ENCODE peak calls at places on chromosomes 12 and 14, in four cellular contexts. One of them, this sample, is unnamed.
A peak's percentile ranks its signal among the peaks of the same experiment; 100 is the strongest.

GRCh38 chr12:39505025-39505424 is 62.1 kb upstream of the KIF21A start:
- DNase-seq in neuronal stem cell: no peak
- DNase-seq in mesenchymal stem cell: no peak
- DNase-seq in H9: no peak
- DNase-seq in this sample: no peak

GRCh38 chr14:42047421-42048045 is 440.9 kb downstream of the LRFN5 start:
- DNase-seq in H9: no peak
- DNase-seq in mesenchymal stem cell: peak; percentile 61
- DNase-seq in neuronal stem cell: no peak
- DNase-seq in this sample: no peak

GRCh38 chr12:50453872-50454271 is 50.9 kb upstream of the DIP2B start:
- DNase-seq in neuronal stem cell: no peak
- DNase-seq in H9: no peak
- DNase-seq in mesenchymal stem cell: no peak
- DNase-seq in this sample: no peak

GRCh38 chr12:531951-532585 is 72.3 kb downstream of the B4GALNT3 start:
- DNase-seq in neuronal stem cell: no peak
- DNase-seq in mesenchymal stem cell: peak; percentile 34
- DNase-seq in H9: no peak
- DNase-seq in this sample: peak; percentile 71

GRCh38 chr14:35506927-35507326 is 27.0 kb upstream of the INSM2 start:
- DNase-seq in mesenchymal stem cell: no peak
- DNase-seq in H9: no peak
- DNase-seq in neuronal stem cell: no peak
- DNase-seq in this sample: peak; percentile 16

GRCh38 chr14:99230271-99231141 is 41.5 kb downstream of the BCL11B start:
- DNase-seq in H9: peak; percentile 74
- DNase-seq in neuronal stem cell: no peak
- DNase-seq in mesenchymal stem cell: no peak
- DNase-seq in this sample: peak; percentile 13

GRCh38 chr14:61872452-61872851 is 110.2 kb downstream of the SNAPC1 start:
- DNase-seq in mesenchymal stem cell: no peak
- DNase-seq in H9: no peak
- DNase-seq in neuronal stem cell: no peak
- DNase-seq in this sample: no peak

GRCh38 chr12:113425960-113426453 is 3.8 kb downstream of the SDSL start:
- DNase-seq in H9: peak; percentile 78
- DNase-seq in neuronal stem cell: no peak
- DNase-seq in mesenchymal stem cell: no peak
- DNase-seq in this sample: no peak

GRCh38 chr14:106207316-106207715 is 680.9 kb downstream of the TMEM121 start:
- DNase-seq in H9: no peak
- DNase-seq in mesenchymal stem cell: no peak
- DNase-seq in neuronal stem cell: no peak
- DNase-seq in this sample: no peak

GRCh38 chr12:94276725-94277124 is 128.3 kb downstream of the PLXNC1 start:
- DNase-seq in mesenchymal stem cell: no peak
- DNase-seq in neuronal stem cell: no peak
- DNase-seq in H9: no peak
- DNase-seq in this sample: no peak

GRCh38 chr12:2851931-2852330 is 4.9 kb downstream of the TEX52 start:
- DNase-seq in neuronal stem cell: no peak
- DNase-seq in H9: no peak
- DNase-seq in mesenchymal stem cell: no peak
- DNase-seq in this sample: no peak

GRCh38 chr14:61365667-61366194 is 44.4 kb downstream of the PRKCH start:
- DNase-seq in H9: no peak
- DNase-seq in mesenchymal stem cell: no peak
- DNase-seq in neuronal stem cell: no peak
- DNase-seq in this sample: peak; percentile 32

GRCh38 chr12:4277856-4278581 is 4.5 kb downstream of the CCND2 start:
- DNase-seq in mesenchymal stem cell: no peak
- DNase-seq in H9: peak; percentile 10
- DNase-seq in neuronal stem cell: no peak
- DNase-seq in this sample: no peak

GRCh38 chr12:88185988-88186387 is 43.9 kb downstream of the TMTC3 start:
- DNase-seq in H9: no peak
- DNase-seq in neuronal stem cell: no peak
- DNase-seq in mesenchymal stem cell: peak; percentile 57
- DNase-seq in this sample: no peak

GRCh38 chr12:96195845-96196451 is 1.8 kb downstream of the ELK3 start:
- DNase-seq in H9: peak; percentile 39
- DNase-seq in neuronal stem cell: no peak
- DNase-seq in mesenchymal stem cell: peak; percentile 87
- DNase-seq in this sample: no peak

GRCh38 chr12:91778938-91779400 is 366.7 kb downstream of the BTG1 start:
- DNase-seq in mesenchymal stem cell: peak; percentile 93
- DNase-seq in neuronal stem cell: no peak
- DNase-seq in H9: no peak
- DNase-seq in this sample: peak; percentile 95

GRCh38 chr12:22100952-22101748 is 55.1 kb downstream of the CMAS start:
- DNase-seq in neuronal stem cell: peak; percentile 43
- DNase-seq in mesenchymal stem cell: peak; percentile 77
- DNase-seq in H9: peak; percentile 79
- DNase-seq in this sample: peak; percentile 54

GRCh38 chr14:51652168-51653095 is 722 bp downstream of the FRMD6 start:
- DNase-seq in H9: peak; percentile 49
- DNase-seq in neuronal stem cell: no peak
- DNase-seq in mesenchymal stem cell: no peak
- DNase-seq in this sample: peak; percentile 34

GRCh38 chr12:115934046-115934445 is 343.4 kb downstream of the MED13L start:
- DNase-seq in neuronal stem cell: no peak
- DNase-seq in H9: no peak
- DNase-seq in mesenchymal stem cell: no peak
- DNase-seq in this sample: no peak

GRCh38 chr14:85534914-85535313 is 5.0 kb downstream of the FLRT2 start:
- DNase-seq in neuronal stem cell: peak; percentile 17
- DNase-seq in mesenchymal stem cell: peak; percentile 28
- DNase-seq in H9: no peak
- DNase-seq in this sample: no peak

GRCh38 chr12:85036241-85036707 is at the start of the genes LRRIQ1 and TSPAN19:
- DNase-seq in neuronal stem cell: peak; percentile 95
- DNase-seq in mesenchymal stem cell: peak; percentile 88
- DNase-seq in H9: peak; percentile 95
- DNase-seq in this sample: peak; percentile 37

GRCh38 chr14:35374273-35374681 is 30.3 kb downstream of the NFKBIA start:
- DNase-seq in mesenchymal stem cell: peak; percentile 99
- DNase-seq in neuronal stem cell: no peak
- DNase-seq in H9: no peak
- DNase-seq in this sample: peak; percentile 99

DNA sequence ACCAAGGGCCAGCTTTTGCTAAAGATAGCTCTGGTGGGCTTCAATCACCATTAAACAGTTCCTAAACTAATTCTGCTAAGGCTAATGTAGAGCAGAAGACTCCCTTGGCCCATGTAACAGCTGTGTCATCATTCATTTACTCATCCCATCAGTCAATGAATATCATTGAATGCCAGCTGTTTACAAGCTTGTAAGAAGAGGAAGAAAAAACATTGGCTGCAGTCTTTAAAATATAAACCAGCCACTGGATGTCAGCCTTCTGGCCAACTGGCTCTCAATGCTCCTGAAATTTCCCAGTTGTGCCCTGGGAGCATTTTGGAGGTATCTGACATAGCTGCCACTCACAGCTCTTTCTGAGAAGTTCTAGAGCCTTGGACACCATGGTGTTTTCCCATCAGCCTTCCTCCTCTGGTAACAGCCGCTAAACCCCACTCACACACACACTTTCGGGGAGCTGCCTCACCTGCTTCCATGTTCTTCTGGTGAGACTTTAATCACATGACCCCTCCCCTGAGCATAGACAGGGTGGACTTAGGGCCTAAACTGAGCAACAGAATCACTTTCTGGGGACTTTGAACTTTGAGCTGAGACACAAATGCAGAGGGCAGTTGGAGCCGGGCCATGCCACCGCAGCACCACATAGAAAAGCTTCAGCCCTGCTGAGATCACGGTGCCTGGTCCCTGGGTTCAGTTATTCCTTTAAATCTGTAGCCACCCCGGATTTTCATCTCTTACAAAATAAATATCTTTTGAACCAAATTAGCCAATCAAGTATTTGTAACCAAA is 18.2 kb upstream of the MAP3K9 start:
- DNase-seq in neuronal stem cell: no peak
- DNase-seq in mesenchymal stem cell: no peak
- DNase-seq in H9: no peak
- DNase-seq in this sample: no peak
- H3K4me2 ChIP-seq in neuronal stem cell: no peak overlapping the region
- H3K4me2 ChIP-seq in mesenchymal stem cell: no peak overlapping the region
- H3K4me2 ChIP-seq in H9: no peak overlapping the region
- H3K4me2 ChIP-seq in this sample: no peak overlapping the region

DNA sequence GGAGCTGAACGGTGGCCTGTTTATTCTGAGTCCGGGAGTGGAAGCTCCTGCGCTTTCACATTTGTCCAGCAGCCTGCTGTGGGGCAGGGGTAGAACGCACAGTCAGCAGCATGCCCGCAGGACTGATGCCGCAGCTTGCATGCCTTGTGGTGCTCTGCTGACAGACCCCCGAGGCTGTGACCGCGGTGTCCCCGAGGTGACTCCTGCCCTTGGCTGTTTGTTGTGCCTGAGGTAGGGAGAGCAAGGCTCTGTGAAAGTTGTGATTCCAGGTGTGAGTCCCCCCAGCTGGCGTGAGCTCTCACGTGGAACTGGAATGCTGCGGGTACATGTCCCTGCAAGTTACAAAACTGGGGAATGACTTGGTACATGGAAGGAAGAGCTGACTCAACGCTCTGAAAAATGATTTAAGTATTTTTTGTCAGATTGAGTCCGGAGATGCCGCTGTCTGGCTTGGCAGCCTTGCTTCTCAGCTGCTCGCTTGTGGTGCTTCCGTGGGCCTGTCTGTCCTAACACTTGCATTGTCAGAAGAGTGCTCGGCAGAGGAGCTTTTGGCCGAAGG is 18.1 kb downstream of the MLXIP start:
- DNase-seq in H9: no peak
- DNase-seq in neuronal stem cell: no peak
- DNase-seq in mesenchymal stem cell: no peak
- DNase-seq in this sample: peak; percentile 99
- H3K79me1 ChIP-seq in H9: no peaks in the 10 kb centered on the region
- H3K79me1 ChIP-seq in neuronal stem cell: peaks cover 19% of the 10 kb centered on the region
- H3K79me1 ChIP-seq in mesenchymal stem cell: peaks cover 10% of the 10 kb centered on the region
- H3K79me1 ChIP-seq in this sample: no peaks in the 10 kb centered on the region

DNA sequence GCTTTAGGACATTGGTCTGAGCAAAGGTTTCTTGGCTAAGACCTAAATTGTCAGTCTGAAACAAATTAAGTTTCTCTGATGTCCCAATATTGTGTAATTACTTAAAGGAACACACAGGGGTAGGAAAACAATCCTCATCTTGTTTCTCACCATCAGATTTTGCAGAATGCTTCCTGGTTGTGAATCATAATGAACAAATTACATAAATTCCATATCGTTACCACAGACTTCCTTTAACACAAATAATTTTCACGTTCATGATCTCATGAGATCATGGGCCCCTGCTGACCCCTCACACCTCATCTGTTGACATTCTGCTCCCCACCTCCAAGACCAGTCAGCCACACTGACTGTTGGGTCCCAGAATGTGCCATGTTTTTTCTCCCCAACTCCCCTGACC is 194.1 kb downstream of the MON2 start:
- DNase-seq in neuronal stem cell: no peak
- DNase-seq in mesenchymal stem cell: no peak
- DNase-seq in H9: no peak
- DNase-seq in this sample: peak; percentile 28
- H2BK12ac ChIP-seq in neuronal stem cell: peak overlapping the region; percentile 77
- H2BK12ac ChIP-seq in mesenchymal stem cell: no peak overlapping the region
- H2BK12ac ChIP-seq in H9: peak overlapping the region; percentile 96
- H2BK12ac ChIP-seq in this sample: no peak overlapping the region

GRCh38 chr12:56107242-56107641 is 2.9 kb downstream of the PA2G4 start:
- DNase-seq in mesenchymal stem cell: no peak
- DNase-seq in neuronal stem cell: no peak
- DNase-seq in H9: no peak
- DNase-seq in this sample: no peak
- H3K4me2 ChIP-seq in mesenchymal stem cell: no peak overlapping the region
- H3K4me2 ChIP-seq in neuronal stem cell: no peak overlapping the region
- H3K4me2 ChIP-seq in H9: no peak overlapping the region
- H3K4me2 ChIP-seq in this sample: no peak overlapping the region

This sample was measured in trophoblast cell.